ENCODE peak calls at places on chromosomes 6 and 20, in seven cellular contexts. D, J, A, K, I, B and O are unnamed samples. For H3K27me3 and H3K4me1, the result is how much of the 10 kb centered on the place peaks cover.

GRCh38 chr6:133393891-133394290 is 152.7 kb downstream of the EYA4 start:
- DNase-seq in D (no peak), J (no peak), A (no peak), K (no peak), I (no peak), B (no peak), O (no peak)

GRCh38 chr6:30781697-30782424 is 37.5 kb upstream of the IER3 start:
- DNase-seq in D (peak), J (peak), A (peak), K (peak), I (peak), B (peak), O (peak)

GRCh38 chr6:21357262-21357661 is 236.3 kb upstream of the SOX4 start:
- DNase-seq in D (no peak), J (no peak), A (no peak), K (no peak), I (no peak), B (no peak), O (no peak)

GRCh38 chr6:117781550-117781949 is 106.3 kb downstream of the NUS1 start:
- DNase-seq in D (no peak), J (no peak), A (no peak), K (no peak), I (no peak), B (no peak), O (no peak)

GRCh38 chr6:4103929-4104328 is 25.0 kb upstream of the FAM217A start:
- DNase-seq in D (no peak), J (no peak), A (no peak), K (no peak), I (no peak), B (no peak), O (no peak)

GRCh38 chr20:50248104-50248631 is 57.5 kb downstream of the CEBPB start:
- DNase-seq in D (peak), J (no peak), A (no peak), K (no peak), I (peak), B (no peak), O (no peak)

GRCh38 chr20:49964964-49965780 is 17.6 kb upstream of the SNAI1 start:
- DNase-seq in D (peak), J (no peak), A (no peak), K (no peak), I (no peak), B (no peak), O (peak)

GRCh38 chr20:22807646-22808045 is 223.3 kb upstream of the FOXA2 start:
- DNase-seq in D (no peak), J (no peak), A (no peak), K (no peak), I (no peak), B (no peak), O (no peak)

GRCh38 chr6:80440496-80441160 is 334.2 kb downstream of the BCKDHB start:
- DNase-seq in D (no peak), J (no peak), A (no peak), K (no peak), I (no peak), B (no peak), O (no peak)

GRCh38 chr6:167990016-167990945 is 7.2 kb upstream of the KIF25 start:
- DNase-seq in D (no peak), J (no peak), A (no peak), K (no peak), I (no peak), B (no peak), O (no peak)

GRCh38 chr6:43990275-43990626 is 137.0 kb downstream of the MRPL14 start:
- DNase-seq in D (no peak), J (no peak), A (no peak), K (no peak), I (no peak), B (no peak), O (no peak)

GRCh38 chr6:25959890-25960531 is 2.6 kb upstream of the TRIM38 start:
- DNase-seq in D (no peak), J (no peak), A (no peak), K (no peak), I (no peak), B (no peak), O (no peak)

GRCh38 chr6:56842602-56843475 is 112.1 kb upstream of the BEND6 start:
- DNase-seq in D (no peak), J (no peak), A (peak), K (peak), I (peak), B (peak), O (peak)

GRCh38 chr6:28506807-28507475 is 8.7 kb downstream of the GPX6 start:
- DNase-seq in D (no peak), J (no peak), A (no peak), K (no peak), I (no peak), B (no peak), O (no peak)

DNA sequence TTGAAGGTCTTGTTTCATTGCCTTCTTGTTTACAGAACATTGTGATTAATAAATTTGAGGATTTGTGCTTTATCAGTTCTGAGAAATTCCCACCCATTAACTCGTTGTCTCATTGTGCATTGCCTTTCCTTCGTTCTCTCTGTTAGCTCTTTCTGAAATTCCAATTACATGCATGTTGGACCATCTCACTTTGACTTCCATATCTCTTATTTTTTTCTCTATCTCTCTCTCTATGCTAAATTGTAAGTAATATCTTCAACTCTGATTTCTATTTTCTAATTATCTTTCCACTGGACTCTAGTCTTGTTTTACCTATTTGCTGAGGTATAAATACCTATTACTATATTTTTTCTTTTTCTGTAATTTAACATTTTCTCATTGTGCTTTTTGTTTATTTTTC is 92.3 kb downstream of the SHLD1 start:
- DNase-seq in D (no peak), J (no peak), A (no peak), K (no peak), I (no peak), B (no peak), O (no peak)
- TF ChIP-seq POLR2A in D (no peak), J (no peak), A (no peak), K (no peak), I (no peak), B (no peak), O (no peak)

GRCh38 chr20:63137851-63138415 is 78.0 kb downstream of the YTHDF1 start:
- DNase-seq in D (no peak), J (no peak), A (peak), K (no peak), I (no peak), B (no peak), O (no peak)
- H3K27me3 ChIP-seq in D (under half), J (under half), A (under half), K (under half), I (under half), B (under half), O (under half)

GRCh38 chr20:63456429-63457284 is 15.8 kb downstream of the KCNQ2 start:
- DNase-seq in D (no peak), J (no peak), A (peak), K (no peak), I (no peak), B (no peak), O (no peak)
- H3K4me1 ChIP-seq in D (half or more), J (under half), A (under half), K (under half), I (under half), B (under half), O (under half)

DNA sequence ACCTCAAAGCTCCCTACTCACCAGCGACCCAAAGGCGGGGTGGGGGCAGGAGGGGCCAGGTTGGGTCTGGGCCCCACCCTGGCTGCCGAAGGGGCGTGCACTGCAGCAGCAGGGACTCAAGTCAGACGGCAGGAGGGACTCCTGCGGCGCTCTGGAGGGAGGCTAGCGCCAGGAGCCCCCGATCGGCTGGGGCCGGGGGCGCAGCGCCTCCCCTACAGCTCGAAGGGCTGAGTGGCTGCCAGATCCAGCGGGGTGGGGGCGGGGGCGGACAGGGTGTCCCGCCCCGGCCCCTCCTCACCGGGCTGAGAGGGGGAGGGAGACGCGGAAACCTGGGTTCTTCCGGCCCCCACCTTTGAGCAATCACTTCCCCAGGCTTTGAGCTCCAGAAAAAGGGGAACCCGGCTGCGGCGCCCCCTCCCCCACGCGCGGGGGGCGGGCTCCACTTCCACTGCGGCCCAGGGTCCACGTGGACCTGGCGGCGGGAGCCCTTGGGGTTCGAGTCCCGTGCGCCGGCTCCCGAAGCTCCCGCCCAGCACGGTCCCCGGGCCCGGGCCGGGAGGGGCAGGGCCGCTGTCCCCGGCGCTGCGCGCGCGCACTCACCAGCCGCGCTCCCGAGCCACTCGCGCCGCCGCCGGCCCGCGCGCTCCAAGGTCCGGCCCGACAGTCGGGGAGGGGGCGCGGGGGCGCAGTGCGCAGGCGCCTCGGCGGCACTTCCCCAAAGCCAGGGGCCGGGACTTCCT is at the start of gene RGS19:
- DNase-seq in D (peak), J (no peak), A (peak), K (peak), I (peak), B (peak), O (peak)
- TF ChIP-seq POLR2A in D (peak), J (peak), A (no peak), K (no peak), I (peak), B (peak), O (no peak)